ENCODE peak calls at places on chromosome 19, in four cellular contexts. F is H1, O is A549, S is endothelial cell of umbilical vein. L is an unnamed sample.

GRCh38 chr19:1923319-1923718 is 17.7 kb upstream of the CSNK1G2 start:
- DNase-seq in F (no peak), O (no peak), S (no peak), L (no peak)

GRCh38 chr19:30722801-30723200 is 350.6 kb downstream of the ZNF536 start:
- DNase-seq in F (no peak), O (no peak), S (no peak), L (no peak)

GRCh38 chr19:3112375-3113099 is 18.4 kb downstream of the GNA11 start:
- DNase-seq in F (no peak), O (no peak), S (no peak), L (no peak)

GRCh38 chr19:14843587-14843986 is 5.1 kb downstream of the OR7A10 start:
- DNase-seq in F (no peak), O (no peak), S (no peak), L (no peak)

GRCh38 chr19:38079926-38080380 is 144.1 kb downstream of the DPF1 start:
- DNase-seq in F (no peak), O (peak), S (peak), L (no peak)

GRCh38 chr19:48274173-48274572 is 4.3 kb downstream of the ZNF114 start:
- DNase-seq in F (no peak), O (no peak), S (no peak), L (no peak)

GRCh38 chr19:29831041-29831548 is 19.3 kb downstream of the CCNE1 start:
- DNase-seq in F (no peak), O (no peak), S (peak), L (no peak)

GRCh38 chr19:1263198-1263597 is 5.9 kb upstream of the CIRBP start:
- DNase-seq in F (no peak), O (no peak), S (no peak), L (no peak)

GRCh38 chr19:49492573-49493411 is 3.4 kb upstream of the RPS11 start:
- DNase-seq in F (no peak), O (no peak), S (peak), L (no peak)

GRCh38 chr19:5097959-5098623 is 129.2 kb downstream of the KDM4B start:
- DNase-seq in F (no peak), O (no peak), S (no peak), L (no peak)

GRCh38 chr19:43433689-43434088 is 19.0 kb downstream of the TEX101 start:
- DNase-seq in F (no peak), O (no peak), S (no peak), L (no peak)

GRCh38 chr19:4909172-4909896 is at the start of gene UHRF1:
- DNase-seq in F (no peak), O (no peak), S (no peak), L (no peak)

GRCh38 chr19:35309481-35310279 is 17.7 kb downstream of the MAG start:
- DNase-seq in F (no peak), O (no peak), S (no peak), L (no peak)

GRCh38 chr19:29259867-29260281 is 46.9 kb upstream of the UQCRFS1 start:
- DNase-seq in F (no peak), O (no peak), S (no peak), L (no peak)

GRCh38 chr19:48844472-48844871 is 8.2 kb upstream of the HSD17B14 start:
- DNase-seq in F (no peak), O (peak), S (peak), L (no peak)

GRCh38 chr19:13215572-13216380 is 65.6 kb downstream of the IER2 start:
- DNase-seq in F (no peak), O (no peak), S (no peak), L (no peak)

GRCh38 chr19:29965529-29965928 is 23.5 kb downstream of the URI1 start:
- DNase-seq in F (no peak), O (no peak), S (no peak), L (no peak)

GRCh38 chr19:36973021-36973843 is 57.1 kb downstream of the ZNF568 start:
- DNase-seq in F (peak), O (no peak), S (peak), L (peak)

GRCh38 chr19:29806098-29806866 is 5.5 kb upstream of the CCNE1 start:
- DNase-seq in F (no peak), O (peak), S (no peak), L (peak)

GRCh38 chr19:42059196-42059595 is 10.8 kb downstream of the GRIK5 start:
- DNase-seq in F (no peak), O (no peak), S (no peak), L (no peak)

GRCh38 chr19:42062381-42062780 is 7.6 kb downstream of the GRIK5 start:
- DNase-seq in F (no peak), O (no peak), S (no peak), L (no peak)

GRCh38 chr19:42054205-42054604 is 15.8 kb downstream of the GRIK5 start:
- DNase-seq in F (no peak), O (no peak), S (no peak), L (no peak)

GRCh38 chr19:42060117-42060516 is 9.9 kb downstream of the GRIK5 start:
- DNase-seq in F (no peak), O (no peak), S (no peak), L (no peak)

DNA sequence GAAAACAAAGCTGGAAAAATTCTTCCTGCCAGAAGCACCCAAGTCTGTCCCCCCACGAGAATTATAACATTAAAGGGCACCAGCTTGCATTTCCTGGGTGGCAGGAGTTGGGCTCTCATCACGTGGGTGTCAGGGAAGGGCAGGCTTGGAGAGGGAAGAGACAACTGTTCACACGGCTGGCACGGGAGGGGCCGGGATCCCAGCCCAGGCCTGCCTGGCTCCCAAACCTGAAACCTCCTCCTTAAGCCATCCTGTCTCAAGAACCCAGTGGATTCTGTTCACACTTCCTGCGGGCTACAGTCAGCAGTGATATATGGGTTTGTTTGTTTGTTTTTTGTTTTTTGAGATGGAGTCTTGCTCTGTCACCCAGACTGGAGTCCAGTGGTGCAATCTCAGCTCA is 12.2 kb downstream of the GRIK5 start:
- DNase-seq in F (no peak), O (no peak), S (no peak), L (no peak)
- TF ChIP-seq JUN in F (no peak), O (no peak), S (no peak), L (no peak)

GRCh38 chr19:32407004-32407992 is 1.7 kb downstream of the DPY19L3 start:
- DNase-seq in F (no peak), O (no peak), S (no peak), L (no peak)
- TF ChIP-seq JUN in F (no peak), O (no peak), S (no peak), L (no peak)

DNA sequence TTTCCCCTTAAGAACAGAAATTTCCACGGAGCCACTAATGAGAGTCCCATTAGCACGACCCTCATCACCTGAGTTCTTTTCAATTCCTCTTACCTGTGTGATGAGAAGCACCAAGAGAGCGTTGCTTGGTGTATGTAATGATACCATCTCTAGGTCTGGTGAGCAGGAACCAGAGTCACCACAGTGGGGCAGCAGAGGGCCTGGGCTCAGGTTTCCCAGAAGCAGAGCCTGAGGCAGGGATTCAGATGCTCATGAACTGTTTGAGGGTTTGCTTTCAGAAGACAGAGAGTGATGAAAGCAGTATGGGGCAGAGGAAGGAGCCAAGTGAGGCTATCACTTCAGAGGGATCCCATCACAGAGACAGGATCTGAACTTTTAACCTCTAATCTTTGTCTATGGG is 3.1 kb upstream of the PTPRH start:
- DNase-seq in F (no peak), O (peak), S (peak), L (no peak)
- TF ChIP-seq JUN in F (no peak), O (no peak), S (no peak), L (no peak)

GRCh38 chr19:51788936-51789795 is 5.8 kb upstream of the FPR3 start:
- DNase-seq in F (no peak), O (no peak), S (no peak), L (no peak)
- TF ChIP-seq JUN in F (no peak), O (no peak), S (no peak), L (no peak)

GRCh38 chr19:6632002-6632621 is 37.8 kb downstream of the TNFSF14 start:
- DNase-seq in F (no peak), O (peak), S (peak), L (peak)
- TF ChIP-seq JUN in F (no peak), O (no peak), S (no peak), L (no peak)

GRCh38 chr19:58568731-58569130 is 4.4 kb downstream of the MZF1 start:
- DNase-seq in F (no peak), O (no peak), S (no peak), L (no peak)

GRCh38 chr19:58570770-58571574 is 2.2 kb downstream of the MZF1 start:
- DNase-seq in F (no peak), O (no peak), S (no peak), L (peak)

GRCh38 chr19:58569191-58569942 is 3.8 kb downstream of the MZF1 start:
- DNase-seq in F (no peak), O (no peak), S (no peak), L (peak)

GRCh38 chr19:58571575-58571947 is 1.6 kb downstream of the MZF1 start:
- DNase-seq in F (no peak), O (no peak), S (no peak), L (peak)

DNA sequence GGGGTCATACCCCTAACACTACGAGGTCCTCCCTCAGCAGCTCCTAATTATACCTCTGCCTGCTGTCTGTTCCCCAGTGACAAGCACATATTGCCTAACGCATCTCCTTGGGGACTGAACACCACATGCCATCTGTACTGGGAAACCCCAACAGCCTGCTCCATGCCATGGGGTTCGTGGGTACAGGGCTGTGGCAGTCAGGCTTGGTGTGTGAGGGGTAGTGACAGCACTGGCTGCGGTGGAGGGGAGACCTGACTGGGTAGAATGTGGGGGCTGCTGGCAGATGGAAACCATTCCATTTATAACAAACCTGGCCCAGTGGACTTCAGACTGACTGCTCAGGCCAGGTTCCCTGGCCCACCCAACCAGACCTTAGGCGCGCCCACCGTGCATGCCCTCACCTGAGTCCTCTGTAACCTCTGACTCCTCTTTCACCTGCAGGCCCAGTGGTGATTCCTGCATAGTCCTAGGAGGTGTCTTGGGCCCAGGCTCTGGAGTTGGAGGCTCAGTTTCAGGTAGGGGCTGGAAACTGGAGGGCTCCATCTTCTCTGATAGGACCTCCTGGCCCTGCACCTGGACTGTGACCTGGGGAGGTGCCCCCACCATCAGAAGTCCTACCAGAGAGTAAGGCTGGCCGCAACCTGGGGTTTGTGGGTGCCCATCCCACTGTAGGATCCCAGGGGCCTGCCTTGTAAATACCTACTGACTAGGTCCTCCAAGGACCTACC is 3.0 kb downstream of the MZF1 start:
- DNase-seq in F (no peak), O (no peak), S (no peak), L (peak)
- TF ChIP-seq JUN in F (no peak), O (peak), S (no peak), L (no peak)

DNA sequence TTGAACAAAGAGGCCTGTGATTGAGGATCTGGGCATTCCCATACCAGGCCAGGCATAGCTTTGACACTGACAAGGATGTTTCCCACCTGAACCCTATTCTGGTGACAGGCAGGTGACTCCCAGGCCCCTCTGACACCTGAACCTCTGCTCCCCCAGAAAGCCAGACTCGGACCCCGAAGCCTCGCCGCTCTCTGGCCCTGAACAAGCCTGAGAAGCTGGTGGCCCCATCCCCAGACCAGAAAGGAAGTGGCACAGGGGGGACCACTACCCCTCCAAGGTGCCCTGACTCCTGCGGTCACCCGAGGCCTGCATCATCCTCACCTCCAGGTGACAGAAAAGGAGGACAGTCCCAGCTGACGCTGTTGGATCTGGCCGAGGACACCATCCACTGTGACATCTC is 14.7 kb downstream of the SIX5 start:
- DNase-seq in F (no peak), O (no peak), S (no peak), L (no peak)
- TF ChIP-seq JUN in F (no peak), O (no peak), S (no peak), L (no peak)

GRCh38 chr19:11248852-11249251 is 9.4 kb downstream of the ANGPTL8 start:
- DNase-seq in F (no peak), O (no peak), S (no peak), L (no peak)

GRCh38 chr19:11244846-11245589 is 5.6 kb downstream of the ANGPTL8 start:
- DNase-seq in F (no peak), O (no peak), S (no peak), L (no peak)

GRCh38 chr19:11247391-11247790 is 8.0 kb downstream of the ANGPTL8 start:
- DNase-seq in F (no peak), O (no peak), S (no peak), L (no peak)

GRCh38 chr19:11246941-11247340 is 7.5 kb downstream of the ANGPTL8 start:
- DNase-seq in F (no peak), O (no peak), S (no peak), L (no peak)

DNA sequence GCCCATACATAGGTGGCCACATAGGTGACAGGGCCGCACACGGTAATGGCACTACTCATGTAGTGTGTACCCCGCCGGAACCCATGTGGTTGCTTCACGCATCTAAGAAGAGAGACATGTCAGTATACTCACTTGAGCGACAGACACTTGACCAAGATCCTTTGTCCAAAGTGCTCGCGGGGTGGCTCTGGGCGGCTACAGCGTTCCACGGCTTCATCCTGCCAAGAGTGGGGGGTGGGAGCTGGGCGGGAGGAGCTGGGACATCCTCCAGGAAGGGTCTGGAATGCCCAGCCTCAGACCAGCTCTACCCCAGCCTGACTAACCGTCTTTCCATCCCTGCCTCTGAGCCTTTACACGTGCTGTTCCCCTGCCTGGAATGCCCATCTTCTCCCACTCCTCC is 8.5 kb downstream of the ANGPTL8 start:
- DNase-seq in F (no peak), O (no peak), S (no peak), L (no peak)
- TF ChIP-seq JUN in F (no peak), O (no peak), S (no peak), L (no peak)

GRCh38 chr19:6212403-6213265 is 67.1 kb downstream of the MLLT1 start:
- DNase-seq in F (no peak), O (no peak), S (no peak), L (no peak)
- TF ChIP-seq JUN in F (no peak), O (no peak), S (no peak), L (no peak)

DNA sequence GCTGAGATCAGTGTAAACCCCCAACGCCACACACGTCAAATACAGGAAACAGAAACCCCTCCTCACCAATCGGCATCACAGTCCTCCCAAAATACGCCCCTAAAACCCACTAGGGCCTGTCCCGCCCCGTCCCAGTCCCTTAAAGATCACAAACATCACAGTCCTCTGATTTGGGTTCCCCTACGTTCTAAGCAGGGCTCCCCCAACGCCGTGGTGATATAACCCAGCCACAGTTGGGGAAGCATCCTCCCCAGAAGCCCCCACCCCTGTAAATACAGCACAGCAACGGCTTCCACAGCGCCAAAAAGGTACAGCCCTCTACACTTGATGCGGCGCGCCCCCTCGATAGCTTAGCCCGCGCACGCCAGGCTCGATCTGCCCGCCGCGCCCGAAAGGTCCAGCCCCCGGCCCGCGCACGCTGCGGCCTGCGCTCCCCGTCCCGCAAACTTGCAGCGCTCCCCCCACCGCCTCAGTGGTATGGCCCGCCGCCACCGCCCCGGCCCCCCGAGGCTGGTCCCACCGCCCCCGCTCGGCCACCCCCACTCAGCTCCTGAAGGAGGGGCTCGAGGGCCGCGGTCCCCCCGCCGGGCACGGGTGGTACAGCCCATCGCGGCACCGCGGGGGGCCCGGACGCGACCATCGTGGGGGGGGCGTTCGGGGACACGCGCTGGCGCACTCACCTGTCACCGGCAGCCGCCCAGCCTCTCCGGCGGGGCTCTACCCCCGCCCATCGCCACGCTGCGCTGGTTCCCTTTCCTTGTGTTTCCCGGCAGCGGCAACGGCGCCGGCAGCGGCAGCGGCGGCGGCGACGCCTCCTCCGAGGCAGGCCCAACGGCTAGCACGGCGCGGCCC is at the start of gene AKT2:
- DNase-seq in F (peak), O (peak), S (no peak), L (peak)
- TF ChIP-seq JUN in F (no peak), O (peak), S (no peak), L (peak)